ENCODE peak calls at places on chromosomes 1 and 21, in nine cellular contexts. One of them, this sample, is unnamed. For H3K4me1 and H3K9me3, the result is how much of the 10 kb centered on the place peaks cover.

GRCh38 chr1:45012639-45013278 is 705 bp downstream of the UROD start:
- DNase-seq in heart right ventricle: peak
- DNase-seq in HCT116: no peak
- DNase-seq in SJSA1: peak
- DNase-seq in adrenal gland: peak
- DNase-seq in OCI-LY7: no peak
- DNase-seq in transverse colon: peak
- DNase-seq in IMR-90: peak
- DNase-seq in CD8-positive, alpha-beta T cell: no peak
- DNase-seq in this sample: peak

GRCh38 chr1:108595510-108595909 is 35.6 kb downstream of the EEIG2 start:
- DNase-seq in CD8-positive, alpha-beta T cell: no peak
- DNase-seq in OCI-LY7: no peak
- DNase-seq in SJSA1: no peak
- DNase-seq in heart right ventricle: no peak
- DNase-seq in adrenal gland: no peak
- DNase-seq in HCT116: no peak
- DNase-seq in IMR-90: peak
- DNase-seq in transverse colon: no peak
- DNase-seq in this sample: no peak

GRCh38 chr1:226884966-226885820 is 14.8 kb downstream of the PSEN2 start:
- DNase-seq in OCI-LY7: no peak
- DNase-seq in CD8-positive, alpha-beta T cell: no peak
- DNase-seq in transverse colon: no peak
- DNase-seq in IMR-90: no peak
- DNase-seq in adrenal gland: no peak
- DNase-seq in HCT116: no peak
- DNase-seq in heart right ventricle: no peak
- DNase-seq in SJSA1: no peak
- DNase-seq in this sample: no peak

GRCh38 chr1:68331117-68331865 is 99.0 kb upstream of the WLS start:
- DNase-seq in transverse colon: no peak
- DNase-seq in OCI-LY7: no peak
- DNase-seq in SJSA1: peak
- DNase-seq in heart right ventricle: no peak
- DNase-seq in HCT116: peak
- DNase-seq in adrenal gland: no peak
- DNase-seq in IMR-90: peak
- DNase-seq in CD8-positive, alpha-beta T cell: no peak
- DNase-seq in this sample: no peak

GRCh38 chr1:41626616-41627375 is 142.3 kb upstream of the EDN2 start:
- DNase-seq in IMR-90: peak
- DNase-seq in transverse colon: no peak
- DNase-seq in SJSA1: peak
- DNase-seq in CD8-positive, alpha-beta T cell: no peak
- DNase-seq in OCI-LY7: no peak
- DNase-seq in heart right ventricle: no peak
- DNase-seq in HCT116: peak
- DNase-seq in adrenal gland: no peak
- DNase-seq in this sample: no peak

GRCh38 chr1:31502926-31503511 is 73.3 kb upstream of the TINAGL1 start:
- DNase-seq in transverse colon: no peak
- DNase-seq in HCT116: no peak
- DNase-seq in adrenal gland: no peak
- DNase-seq in SJSA1: no peak
- DNase-seq in CD8-positive, alpha-beta T cell: no peak
- DNase-seq in IMR-90: no peak
- DNase-seq in heart right ventricle: no peak
- DNase-seq in OCI-LY7: no peak
- DNase-seq in this sample: no peak

GRCh38 chr1:76267631-76268030 is 193.1 kb downstream of the ST6GALNAC3 start:
- DNase-seq in HCT116: no peak
- DNase-seq in transverse colon: no peak
- DNase-seq in heart right ventricle: no peak
- DNase-seq in IMR-90: no peak
- DNase-seq in adrenal gland: no peak
- DNase-seq in CD8-positive, alpha-beta T cell: no peak
- DNase-seq in OCI-LY7: peak
- DNase-seq in SJSA1: no peak
- DNase-seq in this sample: no peak

GRCh38 chr1:154272999-154273563 is 652 bp downstream of the HAX1 start:
- DNase-seq in heart right ventricle: no peak
- DNase-seq in transverse colon: no peak
- DNase-seq in IMR-90: no peak
- DNase-seq in HCT116: no peak
- DNase-seq in OCI-LY7: no peak
- DNase-seq in CD8-positive, alpha-beta T cell: no peak
- DNase-seq in SJSA1: no peak
- DNase-seq in adrenal gland: no peak
- DNase-seq in this sample: peak

GRCh38 chr21:35713914-35714313 is 346.4 kb downstream of the SETD4 start:
- DNase-seq in SJSA1: no peak
- DNase-seq in transverse colon: no peak
- DNase-seq in CD8-positive, alpha-beta T cell: no peak
- DNase-seq in HCT116: no peak
- DNase-seq in IMR-90: no peak
- DNase-seq in heart right ventricle: no peak
- DNase-seq in OCI-LY7: no peak
- DNase-seq in adrenal gland: no peak
- DNase-seq in this sample: no peak

GRCh38 chr1:102776074-102776473 is 332.2 kb downstream of the COL11A1 start:
- DNase-seq in HCT116: no peak
- DNase-seq in SJSA1: no peak
- DNase-seq in transverse colon: no peak
- DNase-seq in OCI-LY7: no peak
- DNase-seq in CD8-positive, alpha-beta T cell: no peak
- DNase-seq in adrenal gland: no peak
- DNase-seq in IMR-90: no peak
- DNase-seq in heart right ventricle: no peak
- DNase-seq in this sample: no peak

GRCh38 chr1:17622823-17623222 is 83.3 kb downstream of the ARHGEF10L start:
- DNase-seq in adrenal gland: no peak
- DNase-seq in SJSA1: no peak
- DNase-seq in CD8-positive, alpha-beta T cell: no peak
- DNase-seq in heart right ventricle: no peak
- DNase-seq in OCI-LY7: no peak
- DNase-seq in IMR-90: no peak
- DNase-seq in transverse colon: no peak
- DNase-seq in HCT116: no peak
- DNase-seq in this sample: no peak

GRCh38 chr1:156692958-156693857 is 12.2 kb downstream of the CRABP2 start:
- DNase-seq in IMR-90: no peak
- DNase-seq in heart right ventricle: no peak
- DNase-seq in OCI-LY7: peak
- DNase-seq in HCT116: no peak
- DNase-seq in SJSA1: no peak
- DNase-seq in transverse colon: peak
- DNase-seq in adrenal gland: no peak
- DNase-seq in CD8-positive, alpha-beta T cell: peak
- DNase-seq in this sample: peak

GRCh38 chr1:56461158-56462127 is 117.9 kb downstream of the PLPP3 start:
- DNase-seq in heart right ventricle: no peak
- DNase-seq in CD8-positive, alpha-beta T cell: no peak
- DNase-seq in transverse colon: no peak
- DNase-seq in adrenal gland: no peak
- DNase-seq in HCT116: no peak
- DNase-seq in IMR-90: no peak
- DNase-seq in SJSA1: no peak
- DNase-seq in OCI-LY7: no peak
- DNase-seq in this sample: no peak

GRCh38 chr1:215219372-215219771 is 136.8 kb downstream of the KCNK2 start:
- DNase-seq in OCI-LY7: no peak
- DNase-seq in adrenal gland: no peak
- DNase-seq in heart right ventricle: no peak
- DNase-seq in transverse colon: no peak
- DNase-seq in CD8-positive, alpha-beta T cell: no peak
- DNase-seq in SJSA1: no peak
- DNase-seq in IMR-90: peak
- DNase-seq in HCT116: no peak
- DNase-seq in this sample: no peak

GRCh38 chr1:9481048-9481447 is 58.2 kb upstream of the SLC25A33 start:
- DNase-seq in CD8-positive, alpha-beta T cell: no peak
- DNase-seq in heart right ventricle: no peak
- DNase-seq in HCT116: no peak
- DNase-seq in IMR-90: no peak
- DNase-seq in OCI-LY7: no peak
- DNase-seq in SJSA1: no peak
- DNase-seq in transverse colon: no peak
- DNase-seq in adrenal gland: no peak
- DNase-seq in this sample: no peak

GRCh38 chr1:1346501-1346890 is 2.7 kb downstream of the DVL1 start:
- DNase-seq in transverse colon: no peak
- DNase-seq in CD8-positive, alpha-beta T cell: no peak
- DNase-seq in HCT116: no peak
- DNase-seq in SJSA1: no peak
- DNase-seq in adrenal gland: no peak
- DNase-seq in heart right ventricle: no peak
- DNase-seq in OCI-LY7: no peak
- DNase-seq in IMR-90: no peak
- DNase-seq in this sample: no peak
- H3K4me1 ChIP-seq in transverse colon: under half
- H3K4me1 ChIP-seq in CD8-positive, alpha-beta T cell: under half
- H3K4me1 ChIP-seq in HCT116: half or more
- H3K4me1 ChIP-seq in SJSA1: half or more
- H3K4me1 ChIP-seq in adrenal gland: under half
- H3K4me1 ChIP-seq in heart right ventricle: under half
- H3K4me1 ChIP-seq in OCI-LY7: under half
- H3K4me1 ChIP-seq in IMR-90: under half
- H3K4me1 ChIP-seq in this sample: under half

DNA sequence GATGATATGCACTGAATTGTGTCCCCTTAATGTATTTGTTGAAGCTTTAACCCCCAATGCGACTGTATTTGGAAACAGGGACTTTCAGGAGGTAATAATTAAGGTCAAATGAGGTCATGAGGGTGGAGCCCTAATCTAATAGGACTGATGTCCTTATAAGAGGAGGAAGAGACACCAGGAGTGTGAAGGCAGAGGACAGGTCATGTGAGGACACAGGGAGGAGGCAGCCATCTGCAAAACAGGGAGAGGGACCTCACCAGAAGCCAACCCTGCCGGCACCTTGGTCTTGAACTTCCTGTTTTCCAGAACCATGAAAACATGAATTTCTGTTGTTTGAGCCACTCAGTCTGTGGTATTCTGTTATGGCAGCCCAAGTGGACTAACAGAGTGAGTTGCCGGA is 15.3 kb downstream of the SYF2 start:
- DNase-seq in OCI-LY7: no peak
- DNase-seq in IMR-90: no peak
- DNase-seq in SJSA1: no peak
- DNase-seq in adrenal gland: no peak
- DNase-seq in HCT116: no peak
- DNase-seq in heart right ventricle: no peak
- DNase-seq in transverse colon: no peak
- DNase-seq in CD8-positive, alpha-beta T cell: no peak
- DNase-seq in this sample: no peak
- H3K27ac ChIP-seq in OCI-LY7: no peak
- H3K27ac ChIP-seq in IMR-90: no peak
- H3K27ac ChIP-seq in SJSA1: no peak
- H3K27ac ChIP-seq in adrenal gland: no peak
- H3K27ac ChIP-seq in HCT116: no peak
- H3K27ac ChIP-seq in heart right ventricle: no peak
- H3K27ac ChIP-seq in transverse colon: no peak
- H3K27ac ChIP-seq in CD8-positive, alpha-beta T cell: no peak
- H3K27ac ChIP-seq in this sample: no peak

GRCh38 chr1:3978928-3979325 is 78.9 kb upstream of the C1orf174 start:
- DNase-seq in heart right ventricle: no peak
- DNase-seq in transverse colon: no peak
- DNase-seq in adrenal gland: no peak
- DNase-seq in OCI-LY7: no peak
- DNase-seq in IMR-90: no peak
- DNase-seq in SJSA1: no peak
- DNase-seq in CD8-positive, alpha-beta T cell: no peak
- DNase-seq in HCT116: no peak
- DNase-seq in this sample: no peak
- H3K9me3 ChIP-seq in heart right ventricle: under half
- H3K9me3 ChIP-seq in transverse colon: under half
- H3K9me3 ChIP-seq in adrenal gland: under half
- H3K9me3 ChIP-seq in OCI-LY7: under half
- H3K9me3 ChIP-seq in IMR-90: half or more
- H3K9me3 ChIP-seq in SJSA1: under half
- H3K9me3 ChIP-seq in CD8-positive, alpha-beta T cell: under half
- H3K9me3 ChIP-seq in HCT116: under half
- H3K9me3 ChIP-seq in this sample: under half

GRCh38 chr1:201553496-201554166 is 14.7 kb downstream of the NAV1 start:
- DNase-seq in transverse colon: no peak
- DNase-seq in SJSA1: no peak
- DNase-seq in IMR-90: peak
- DNase-seq in CD8-positive, alpha-beta T cell: no peak
- DNase-seq in adrenal gland: no peak
- DNase-seq in heart right ventricle: no peak
- DNase-seq in OCI-LY7: no peak
- DNase-seq in HCT116: no peak
- DNase-seq in this sample: no peak
- H3K4me1 ChIP-seq in transverse colon: under half
- H3K4me1 ChIP-seq in SJSA1: half or more
- H3K4me1 ChIP-seq in IMR-90: under half
- H3K4me1 ChIP-seq in CD8-positive, alpha-beta T cell: under half
- H3K4me1 ChIP-seq in adrenal gland: under half
- H3K4me1 ChIP-seq in heart right ventricle: under half
- H3K4me1 ChIP-seq in OCI-LY7: under half
- H3K4me1 ChIP-seq in HCT116: under half
- H3K4me1 ChIP-seq in this sample: under half

DNA sequence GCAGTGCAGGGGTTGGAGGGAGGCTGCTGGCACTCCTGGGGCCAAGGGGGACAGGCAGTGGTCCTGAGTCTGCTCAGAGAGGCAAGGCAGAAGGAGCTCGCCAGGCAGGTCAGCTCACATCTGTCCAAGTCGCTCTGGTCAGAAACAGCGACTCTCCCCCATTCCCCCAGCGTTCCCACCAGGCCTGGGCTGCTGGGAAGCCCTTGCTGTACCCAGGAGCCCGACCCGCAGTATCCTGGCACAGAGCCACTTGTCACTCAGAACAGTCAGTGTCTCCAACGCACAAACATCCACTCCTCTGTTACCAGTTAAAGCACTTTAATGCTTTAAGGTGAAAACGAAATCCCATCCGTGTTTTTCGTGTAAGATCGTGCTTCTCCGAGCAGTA is 16.6 kb upstream of the CCDC27 start:
- DNase-seq in CD8-positive, alpha-beta T cell: peak
- DNase-seq in HCT116: no peak
- DNase-seq in IMR-90: no peak
- DNase-seq in SJSA1: no peak
- DNase-seq in transverse colon: no peak
- DNase-seq in heart right ventricle: no peak
- DNase-seq in OCI-LY7: no peak
- DNase-seq in adrenal gland: no peak
- DNase-seq in this sample: no peak
- H3K27ac ChIP-seq in CD8-positive, alpha-beta T cell: no peak
- H3K27ac ChIP-seq in HCT116: no peak
- H3K27ac ChIP-seq in IMR-90: no peak
- H3K27ac ChIP-seq in SJSA1: no peak
- H3K27ac ChIP-seq in transverse colon: no peak
- H3K27ac ChIP-seq in heart right ventricle: no peak
- H3K27ac ChIP-seq in OCI-LY7: no peak
- H3K27ac ChIP-seq in adrenal gland: no peak
- H3K27ac ChIP-seq in this sample: no peak

GRCh38 chr1:152313970-152314369 is 11.1 kb downstream of the FLG start:
- DNase-seq in CD8-positive, alpha-beta T cell: no peak
- DNase-seq in HCT116: no peak
- DNase-seq in adrenal gland: no peak
- DNase-seq in heart right ventricle: no peak
- DNase-seq in SJSA1: no peak
- DNase-seq in OCI-LY7: no peak
- DNase-seq in transverse colon: no peak
- DNase-seq in IMR-90: no peak
- DNase-seq in this sample: no peak
- H3K9me3 ChIP-seq in CD8-positive, alpha-beta T cell: under half
- H3K9me3 ChIP-seq in HCT116: under half
- H3K9me3 ChIP-seq in adrenal gland: under half
- H3K9me3 ChIP-seq in heart right ventricle: under half
- H3K9me3 ChIP-seq in SJSA1: under half
- H3K9me3 ChIP-seq in OCI-LY7: under half
- H3K9me3 ChIP-seq in transverse colon: under half
- H3K9me3 ChIP-seq in IMR-90: under half
- H3K9me3 ChIP-seq in this sample: under half

This sample was measured in lung.